ENCODE peak calls at places on chromosomes 6 and 20, in seven cellular contexts. M, R, H, X, L, B and G are unnamed samples. For H3K4me1, the result is how much of the 10 kb centered on the place peaks cover.

GRCh38 chr20:33183292-33183691 is 15.3 kb downstream of the BPIFA2 start:
- DNase-seq in M (no peak), R (no peak), H (no peak), X (no peak), L (no peak), B (no peak), G (no peak)

GRCh38 chr20:5652626-5653573 is 97.3 kb upstream of the SHLD1 start:
- DNase-seq in M (peak), R (no peak), H (no peak), X (no peak), L (no peak), B (no peak), G (no peak)

GRCh38 chr20:49948809-49949507 is 12.8 kb downstream of the RNF114 start:
- DNase-seq in M (no peak), R (no peak), H (no peak), X (no peak), L (no peak), B (no peak), G (no peak)

GRCh38 chr6:81625216-81625615 is 127.3 kb downstream of the TENT5A start:
- DNase-seq in M (no peak), R (no peak), H (no peak), X (no peak), L (no peak), B (no peak), G (no peak)

GRCh38 chr6:21738180-21739094 is 144.9 kb downstream of the SOX4 start:
- DNase-seq in M (no peak), R (no peak), H (no peak), X (no peak), L (no peak), B (no peak), G (peak)

GRCh38 chr6:157832250-157832967 is 9.4 kb downstream of the SNX9 start:
- DNase-seq in M (no peak), R (no peak), H (no peak), X (no peak), L (no peak), B (no peak), G (no peak)

GRCh38 chr6:118188561-118188960 is 281.5 kb downstream of the SLC35F1 start:
- DNase-seq in M (no peak), R (no peak), H (no peak), X (no peak), L (no peak), B (no peak), G (no peak)

GRCh38 chr6:167666571-167667203 is 160.0 kb upstream of the AFDN start:
- DNase-seq in M (no peak), R (no peak), H (no peak), X (no peak), L (no peak), B (no peak), G (no peak)

GRCh38 chr6:56695702-56696101 is 53.0 kb upstream of the DST start:
- DNase-seq in M (no peak), R (no peak), H (no peak), X (no peak), L (no peak), B (no peak), G (no peak)

GRCh38 chr6:33974471-33974870 is 170.7 kb upstream of the MLN start:
- DNase-seq in M (no peak), R (no peak), H (no peak), X (no peak), L (no peak), B (no peak), G (no peak)

GRCh38 chr6:16399198-16399597 is 160.8 kb downstream of the GMPR start:
- DNase-seq in M (no peak), R (no peak), H (no peak), X (no peak), L (no peak), B (no peak), G (no peak)

GRCh38 chr6:123380257-123380656 is 256.5 kb downstream of the TRDN start:
- DNase-seq in M (no peak), R (no peak), H (no peak), X (no peak), L (no peak), B (no peak), G (no peak)

GRCh38 chr6:89840538-89840937 is 10.9 kb downstream of the CASP8AP2 start:
- DNase-seq in M (no peak), R (no peak), H (no peak), X (no peak), L (no peak), B (no peak), G (no peak)

GRCh38 chr6:90083891-90084290 is 189.6 kb downstream of the GJA10 start:
- DNase-seq in M (peak), R (no peak), H (no peak), X (no peak), L (peak), B (no peak), G (no peak)

GRCh38 chr6:54053893-54054391 is 57.3 kb upstream of the MLIP start:
- DNase-seq in M (no peak), R (peak), H (peak), X (peak), L (no peak), B (no peak), G (peak)

GRCh38 chr6:13729891-13730290 is 18.3 kb upstream of the RANBP9 start:
- DNase-seq in M (no peak), R (no peak), H (no peak), X (no peak), L (no peak), B (no peak), G (no peak)

GRCh38 chr6:35494161-35494563 is 2.7 kb downstream of the TEAD3 start:
- DNase-seq in M (no peak), R (no peak), H (no peak), X (no peak), L (no peak), B (no peak), G (no peak)
- H3K4me1 ChIP-seq in M (half or more), R (under half), H (half or more), X (under half), L (under half), B (under half), G (under half)

GRCh38 chr6:128121190-128121589 is 220.3 kb upstream of the THEMIS start:
- DNase-seq in M (no peak), R (no peak), H (no peak), X (no peak), L (no peak), B (no peak), G (no peak)
- H3K4me3 ChIP-seq in M (no peak), R (no peak), H (no peak), X (no peak), L (no peak), B (no peak), G (no peak)

GRCh38 chr6:3520541-3521220 is 63.8 kb upstream of the SLC22A23 start:
- DNase-seq in M (no peak), R (no peak), H (no peak), X (no peak), L (no peak), B (no peak), G (no peak)

GRCh38 chr6:3522561-3523287 is 65.9 kb upstream of the SLC22A23 start:
- DNase-seq in M (no peak), R (no peak), H (no peak), X (no peak), L (no peak), B (no peak), G (no peak)

GRCh38 chr6:3523966-3524365 is 67.1 kb upstream of the SLC22A23 start:
- DNase-seq in M (no peak), R (no peak), H (no peak), X (no peak), L (no peak), B (no peak), G (no peak)

GRCh38 chr6:3524461-3524860 is 67.6 kb upstream of the SLC22A23 start:
- DNase-seq in M (no peak), R (no peak), H (no peak), X (no peak), L (no peak), B (no peak), G (no peak)

DNA sequence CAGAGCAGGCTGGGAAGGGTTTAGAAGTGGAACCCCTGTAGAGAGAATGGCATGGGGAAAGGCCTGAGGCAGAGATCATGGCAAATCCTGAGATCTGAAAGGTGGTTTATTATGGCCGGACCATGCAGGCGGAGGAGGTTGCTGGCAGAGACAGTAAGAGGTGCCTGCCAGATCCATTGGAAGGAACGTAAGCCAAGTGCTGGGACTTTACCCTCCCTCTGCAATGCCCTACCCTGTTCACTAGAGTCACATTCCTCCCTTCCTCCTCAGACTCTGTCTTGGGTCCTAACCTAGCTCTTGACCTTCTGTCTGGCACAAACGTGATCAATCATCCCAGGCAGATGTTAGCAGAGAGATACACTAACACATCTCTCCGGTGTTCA is 66.4 kb upstream of the SLC22A23 start:
- DNase-seq in M (no peak), R (no peak), H (no peak), X (no peak), L (no peak), B (no peak), G (peak)
- H3K4me1 ChIP-seq in M (under half), R (under half), H (under half), X (under half), L (under half), B (under half), G (under half)

GRCh38 chr20:54645445-54646155 is 170.2 kb downstream of the DOK5 start:
- DNase-seq in M (no peak), R (no peak), H (no peak), X (no peak), L (no peak), B (no peak), G (no peak)

GRCh38 chr20:54648421-54649142 is 173.2 kb downstream of the DOK5 start:
- DNase-seq in M (no peak), R (no peak), H (no peak), X (no peak), L (no peak), B (no peak), G (no peak)

GRCh38 chr20:54643761-54644160 is 168.4 kb downstream of the DOK5 start:
- DNase-seq in M (no peak), R (peak), H (no peak), X (no peak), L (no peak), B (no peak), G (no peak)

GRCh38 chr20:54646156-54646517 is 170.7 kb downstream of the DOK5 start:
- DNase-seq in M (no peak), R (no peak), H (no peak), X (no peak), L (no peak), B (no peak), G (no peak)

DNA sequence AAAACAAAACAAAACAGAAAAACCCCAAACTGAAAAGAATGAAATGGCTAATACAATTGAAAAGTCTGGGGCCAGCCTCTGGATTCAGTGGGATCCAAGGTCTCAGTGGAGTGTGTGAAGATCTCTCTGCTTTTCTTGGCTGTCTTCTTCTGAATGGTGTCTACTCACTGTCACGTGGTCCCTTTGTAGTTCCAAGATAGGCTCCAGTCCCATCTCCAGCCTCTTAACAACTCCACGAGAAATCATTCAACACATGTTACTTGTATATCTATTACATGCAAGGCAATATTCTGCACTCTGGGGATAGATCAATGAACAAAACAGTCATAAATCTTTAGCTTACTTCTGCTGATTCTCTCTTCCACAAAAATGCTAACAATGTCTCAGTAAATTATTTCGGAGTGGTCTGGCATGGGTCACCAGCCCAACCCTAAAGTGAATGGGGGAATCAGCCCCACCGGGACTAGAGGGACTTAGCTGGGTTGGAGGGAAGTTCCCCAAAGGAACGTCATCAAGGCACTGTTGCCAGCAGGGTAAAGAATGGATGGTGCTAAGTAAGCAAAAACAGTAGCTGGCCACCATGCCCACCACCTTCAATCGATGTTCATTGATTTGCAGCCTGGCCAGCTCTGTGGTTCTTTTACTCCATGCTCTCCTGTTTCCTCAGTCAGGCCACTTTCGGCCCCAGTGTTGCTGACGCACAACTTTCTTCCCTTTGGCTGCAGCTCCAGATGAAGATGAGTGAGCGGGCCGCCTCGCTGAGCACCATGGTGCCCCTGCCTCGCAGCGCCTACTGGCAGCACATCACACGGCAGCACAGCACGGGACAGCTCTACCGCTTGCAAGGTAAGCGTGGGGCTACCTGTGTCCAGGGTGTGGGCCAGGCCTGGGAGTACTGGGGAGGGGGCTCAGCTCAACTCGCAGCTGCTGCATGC is 167.6 kb downstream of the DOK5 start:
- DNase-seq in M (no peak), R (no peak), H (no peak), X (no peak), L (no peak), B (no peak), G (no peak)
- H3K4me3 ChIP-seq in M (no peak), R (no peak), H (no peak), X (no peak), L (no peak), B (no peak), G (no peak)